ENCODE peak calls at places on chromosomes 1 and 21, in four cellular contexts. N is PC-9, W is fibroblast of lung, B is adrenal gland. P is an unnamed sample.

GRCh38 chr21:39001341-39001740 is 181.9 kb downstream of the PSMG1 start:
- DNase-seq in N (no peak), W (no peak), B (no peak), P (no peak)

GRCh38 chr1:68384321-68384813 is 65.4 kb downstream of the RPE65 start:
- DNase-seq in B (peak; percentile 73), W (peak; percentile 100), N (peak; percentile 63), P (peak; percentile 96)

GRCh38 chr1:166947398-166948043 is 27.8 kb downstream of the ILDR2 start:
- DNase-seq in N (no peak), W (peak; percentile 86), B (peak; percentile 10), P (no peak)

GRCh38 chr1:85048296-85049064 is at the start of gene MCOLN3:
- DNase-seq in N (peak; percentile 62), B (peak; percentile 52), W (no peak), P (no peak)

GRCh38 chr1:175129997-175130648 is 62.5 kb downstream of the KIAA0040 start:
- DNase-seq in W (peak; percentile 2), B (peak; percentile 18), N (no peak), P (no peak)

GRCh38 chr1:65389296-65389695 is 31.2 kb upstream of the LEPR start:
- DNase-seq in W (peak; percentile 3), B (no peak), N (no peak), P (no peak)

GRCh38 chr1:12019858-12020509 is 686 bp downstream of the MIIP start:
- DNase-seq in W (peak; percentile 11), N (no peak), B (peak; percentile 29), P (no peak)

GRCh38 chr1:5744342-5744741 is 247.9 kb downstream of the NPHP4 start:
- DNase-seq in B (no peak), N (no peak), W (no peak), P (no peak)

GRCh38 chr1:241022366-241022765 is 334.6 kb downstream of the RGS7 start:
- DNase-seq in B (no peak), N (no peak), W (no peak), P (no peak)

GRCh38 chr1:41478118-41478748 is 6.2 kb downstream of the EDN2 start:
- DNase-seq in W (no peak), B (no peak), N (no peak), P (no peak)

GRCh38 chr1:244201750-244202149 is 150.7 kb downstream of the ZBTB18 start:
- DNase-seq in B (no peak), W (no peak), N (no peak), P (no peak)

GRCh38 chr1:30378991-30379581 is 344.3 kb downstream of the MATN1 start:
- DNase-seq in W (peak; percentile 97), N (no peak), B (no peak), P (peak; percentile 20)

GRCh38 chr1:119647734-119648619 is at the start of gene ZNF697:
- DNase-seq in N (peak; percentile 98), W (peak; percentile 98), B (peak; percentile 99), P (peak; percentile 95)

GRCh38 chr21:15444118-15444960 is 285.4 kb upstream of the USP25 start:
- DNase-seq in W (no peak), B (peak; percentile 66), N (no peak), P (no peak)

GRCh38 chr1:6040444-6040843 is 5.2 kb upstream of the KCNAB2 start:
- DNase-seq in N (no peak), W (no peak), B (no peak), P (no peak)

GRCh38 chr1:4511374-4511773 is 143.0 kb upstream of the AJAP1 start:
- DNase-seq in N (no peak), B (no peak), W (no peak), P (no peak)
- H3K9me3 ChIP-seq in N (no peaks in the 10 kb centered on the region), B (no peaks in the 10 kb centered on the region), W (no peaks in the 10 kb centered on the region), P (peaks cover 84% of the 10 kb centered on the region)

GRCh38 chr1:1862905-1863547 is 27.9 kb downstream of the GNB1 start:
- DNase-seq in W (peak; percentile 33), B (no peak), N (no peak), P (no peak)

GRCh38 chr1:1857096-1857703 is 33.7 kb downstream of the GNB1 start:
- DNase-seq in B (no peak), N (no peak), W (no peak), P (no peak)

GRCh38 chr1:1867164-1867563 is 23.7 kb downstream of the GNB1 start:
- DNase-seq in W (no peak), N (no peak), B (no peak), P (no peak)

GRCh38 chr1:1858382-1859086 is 32.4 kb downstream of the GNB1 start:
- DNase-seq in N (peak; percentile 28), B (peak; percentile 78), W (peak; percentile 82), P (no peak)

GRCh38 chr1:1861339-1861730 is 29.6 kb downstream of the GNB1 start:
- DNase-seq in B (no peak), N (no peak), W (no peak), P (no peak)
- H3K9me3 ChIP-seq in B (no peaks in the 10 kb centered on the region), N (no peaks in the 10 kb centered on the region), W (no peaks in the 10 kb centered on the region), P (no peaks in the 10 kb centered on the region)

GRCh38 chr1:162587347-162587746 is 25.8 kb downstream of the UAP1 start:
- DNase-seq in B (no peak), W (no peak), N (no peak), P (no peak)

GRCh38 chr1:162590686-162591085 is 29.2 kb downstream of the UAP1 start:
- DNase-seq in B (no peak), N (no peak), W (no peak), P (no peak)

GRCh38 chr1:162587761-162588260 is 26.3 kb downstream of the UAP1 start:
- DNase-seq in N (no peak), B (no peak), W (no peak), P (no peak)

GRCh38 chr1:162590101-162590500 is 28.6 kb downstream of the UAP1 start:
- DNase-seq in W (no peak), N (no peak), B (no peak), P (no peak)
- H3K9me3 ChIP-seq in W (no peaks in the 10 kb centered on the region), N (no peaks in the 10 kb centered on the region), B (no peaks in the 10 kb centered on the region), P (no peaks in the 10 kb centered on the region)

GRCh38 chr21:46062471-46063211 is 35.3 kb upstream of the COL6A2 start:
- DNase-seq in N (no peak), W (no peak), B (no peak), P (no peak)
- H3K9me3 ChIP-seq in N (peaks cover 6% of the 10 kb centered on the region), W (no peaks in the 10 kb centered on the region), B (no peaks in the 10 kb centered on the region), P (peaks cover 40% of the 10 kb centered on the region)

DNA sequence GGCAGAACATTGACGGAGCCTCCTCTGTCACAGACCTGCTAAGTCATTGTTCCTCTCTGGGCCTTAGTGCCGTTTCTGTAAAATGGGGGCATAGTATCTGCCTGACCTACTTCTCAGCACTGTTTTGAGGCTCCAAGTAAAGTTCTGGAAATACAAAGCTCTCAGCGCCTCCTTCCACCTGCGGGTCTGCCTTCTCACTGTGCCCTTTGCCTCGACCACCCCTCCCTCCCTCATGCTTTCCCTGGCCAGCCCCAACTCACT is 15.4 kb upstream of the WASF2 start:
- DNase-seq in B (no peak), W (no peak), N (no peak), P (no peak)
- H3K9me3 ChIP-seq in B (no peaks in the 10 kb centered on the region), W (no peaks in the 10 kb centered on the region), N (no peaks in the 10 kb centered on the region), P (no peaks in the 10 kb centered on the region)

GRCh38 chr1:163187849-163188248 is 14.9 kb downstream of the RGS5 start:
- DNase-seq in W (no peak), N (no peak), B (no peak), P (no peak)
- H3K9me3 ChIP-seq in W (no peaks in the 10 kb centered on the region), N (no peaks in the 10 kb centered on the region), B (no peaks in the 10 kb centered on the region), P (no peaks in the 10 kb centered on the region)

GRCh38 chr1:76593614-76594013 is 273.7 kb upstream of the ST6GALNAC5 start:
- DNase-seq in N (no peak), B (no peak), W (no peak), P (no peak)

GRCh38 chr1:76591963-76592362 is 275.3 kb upstream of the ST6GALNAC5 start:
- DNase-seq in N (no peak), B (no peak), W (no peak), P (no peak)

GRCh38 chr1:76595024-76595423 is 272.3 kb upstream of the ST6GALNAC5 start:
- DNase-seq in W (no peak), B (no peak), N (no peak), P (no peak)
- H3K9me3 ChIP-seq in W (no peaks in the 10 kb centered on the region), B (no peaks in the 10 kb centered on the region), N (no peaks in the 10 kb centered on the region), P (no peaks in the 10 kb centered on the region)